ENCODE peak calls at places on chromosome 16, in five cellular contexts. P is colonic mucosa, E is AG04450, Z is GM23248, S is Panc1. Y is an unnamed sample. For H3K9me3, the result is how much of the 10 kb centered on the place peaks cover.

GRCh38 chr16:30368122-30368791 is 2.0 kb downstream of the TBC1D10B start:
- DNase-seq in Z (peak), S (no peak), E (no peak), P (no peak), Y (peak)

GRCh38 chr16:12538667-12539081 is 265.0 kb downstream of the CPPED1 start:
- DNase-seq in E (no peak), Z (no peak), S (no peak), P (no peak), Y (no peak)

GRCh38 chr16:84788968-84789371 is 30.8 kb upstream of the CRISPLD2 start:
- DNase-seq in E (no peak), S (no peak), Z (peak), P (no peak), Y (no peak)

GRCh38 chr16:66399930-66400329 is 27.2 kb upstream of the BEAN1 start:
- DNase-seq in P (no peak), Z (peak), E (no peak), S (no peak), Y (no peak)

GRCh38 chr16:15523092-15523541 is 88.7 kb downstream of the BMERB1 start:
- DNase-seq in E (no peak), Z (no peak), P (peak), S (no peak), Y (no peak)

GRCh38 chr16:85788819-85789218 is 10.5 kb downstream of the EMC8 start:
- DNase-seq in P (no peak), E (no peak), S (no peak), Z (no peak), Y (no peak)

GRCh38 chr16:78551487-78552085 is 452.1 kb downstream of the WWOX start:
- DNase-seq in P (no peak), E (no peak), S (no peak), Z (no peak), Y (no peak)

GRCh38 chr16:14564881-14565687 is 65.0 kb downstream of the PARN start:
- DNase-seq in P (no peak), Z (peak), E (no peak), S (no peak), Y (no peak)

GRCh38 chr16:77873066-77873465 is 84.7 kb downstream of the VAT1L start:
- DNase-seq in P (no peak), E (no peak), Z (no peak), S (no peak), Y (no peak)

GRCh38 chr16:54931041-54931756 is 534 bp downstream of the IRX5 start:
- DNase-seq in S (no peak), Z (peak), E (no peak), P (no peak), Y (peak)

GRCh38 chr16:64489449-64489848 is 632.4 kb downstream of the CDH11 start:
- DNase-seq in Z (no peak), S (no peak), P (no peak), E (no peak), Y (no peak)

GRCh38 chr16:65414284-65414984 is 292.6 kb upstream of the CDH11 start:
- DNase-seq in E (peak), P (no peak), S (no peak), Z (peak), Y (no peak)

GRCh38 chr16:69311533-69312388 is 611 bp downstream of the VPS4A start:
- DNase-seq in P (peak), S (no peak), Z (peak), E (no peak), Y (peak)

GRCh38 chr16:70370924-70371323 is 24.2 kb downstream of the DDX19A start:
- DNase-seq in Z (no peak), P (no peak), E (no peak), S (no peak), Y (no peak)

GRCh38 chr16:84726079-84726669 is 26.4 kb downstream of the USP10 start:
- DNase-seq in E (peak), P (peak), Z (peak), S (no peak), Y (peak)

GRCh38 chr16:1485847-1486496 is 2.8 kb downstream of the PTX4 start:
- DNase-seq in S (no peak), Z (no peak), P (no peak), E (no peak), Y (no peak)

GRCh38 chr16:1057252-1057932 is 15.2 kb upstream of the SSTR5 start:
- DNase-seq in S (no peak), E (no peak), Z (peak), P (peak), Y (peak)

GRCh38 chr16:84041881-84042280 is 714 bp downstream of the SLC38A8 start:
- DNase-seq in P (no peak), S (no peak), Z (no peak), E (no peak), Y (no peak)

GRCh38 chr16:22318690-22319358 is 21.6 kb downstream of the POLR3E start:
- DNase-seq in S (no peak), Z (peak), E (no peak), P (peak), Y (no peak)

GRCh38 chr16:3408561-3409197 is 7.7 kb downstream of the ZNF174 start:
- DNase-seq in Z (no peak), E (no peak), P (no peak), S (no peak), Y (no peak)
- H3K9me3 ChIP-seq in Z (under half), E (half or more), P (under half), S (half or more), Y (under half)

DNA sequence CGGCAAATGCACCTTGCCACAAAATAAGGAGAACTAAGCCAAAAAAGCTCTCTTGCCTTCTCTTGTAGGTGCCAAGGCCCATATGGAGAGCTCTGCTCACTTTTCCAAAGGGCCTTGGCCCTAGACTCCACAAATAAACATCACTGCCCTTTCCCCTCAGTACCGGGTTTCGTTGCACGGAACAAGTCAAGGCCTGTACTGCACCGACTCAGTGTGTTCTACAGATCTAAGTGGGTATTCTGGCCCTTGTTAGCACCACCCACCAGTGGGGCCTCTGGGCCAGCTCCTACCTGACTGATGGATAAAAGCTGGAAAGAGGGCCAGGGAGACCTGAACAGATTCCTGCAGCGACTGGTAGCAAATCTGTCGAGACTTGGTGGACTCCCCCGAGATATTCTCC is 43.7 kb upstream of the GSG1L start:
- DNase-seq in S (no peak), P (no peak), Z (no peak), E (no peak), Y (no peak)
- H3K27ac ChIP-seq in S (no peak), P (no peak), Z (no peak), E (no peak), Y (no peak)

DNA sequence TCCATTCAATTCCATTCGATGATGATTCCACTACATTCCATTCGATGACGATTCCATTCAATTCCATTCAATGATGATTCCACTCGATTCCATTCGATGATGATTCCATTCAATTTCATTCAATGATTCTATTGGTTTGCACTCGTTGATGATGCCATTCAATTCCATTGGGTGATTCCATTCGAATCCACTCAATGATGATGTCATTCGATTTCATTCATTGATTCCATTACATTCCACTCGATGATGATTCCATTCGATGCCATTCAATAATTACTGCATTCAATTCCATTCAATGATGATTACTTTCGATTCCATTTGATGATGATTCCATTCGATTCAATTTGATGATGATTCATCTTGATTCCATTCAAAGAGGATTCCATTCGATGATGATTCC is 1299.4 kb downstream of the TP53TG3F start:
- DNase-seq in Z (no peak), P (no peak), S (no peak), E (no peak), Y (no peak)
- H3K9me3 ChIP-seq in Z (under half), P (under half), S (under half), E (under half), Y (under half)

DNA sequence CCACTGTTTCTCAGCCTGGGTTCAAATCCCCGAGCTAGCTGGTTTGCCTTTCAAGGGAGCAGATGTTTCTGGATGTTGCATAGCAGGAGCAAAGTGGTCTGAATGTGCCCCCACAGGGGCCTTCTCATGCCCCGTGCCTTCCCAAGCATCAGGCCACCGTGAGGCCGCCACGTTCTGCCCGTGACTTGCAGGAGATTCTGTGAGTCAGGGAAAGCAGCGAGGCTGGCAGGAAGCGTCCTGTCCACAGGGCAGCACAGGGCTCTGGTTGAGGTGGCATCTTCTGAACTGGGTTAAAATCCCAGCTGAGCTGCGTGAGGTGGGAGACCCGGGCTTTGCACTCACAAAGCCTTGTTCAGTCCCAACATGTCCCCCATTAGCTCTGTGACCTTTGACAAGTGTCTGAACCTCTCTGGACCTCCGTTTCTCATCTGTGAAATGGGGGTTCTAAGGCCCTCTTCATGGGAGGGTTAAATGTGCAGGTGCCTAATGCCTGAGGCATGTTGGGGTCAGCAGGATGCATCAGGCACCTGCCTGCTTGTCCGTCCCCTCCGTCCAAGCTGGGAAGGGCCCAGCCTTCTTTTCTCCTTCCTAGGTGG is 94.8 kb upstream of the PLCG2 start:
- DNase-seq in Z (no peak), S (no peak), P (no peak), E (no peak), Y (no peak)
- H3K27ac ChIP-seq in Z (no peak), S (no peak), P (no peak), E (no peak), Y (no peak)

GRCh38 chr16:35690413-35690812 is 2231.0 kb downstream of the TP53TG3F start:
- DNase-seq in Z (no peak), S (no peak), E (no peak), P (no peak), Y (no peak)
- H3K9me3 ChIP-seq in Z (under half), S (under half), E (half or more), P (under half), Y (under half)

DNA sequence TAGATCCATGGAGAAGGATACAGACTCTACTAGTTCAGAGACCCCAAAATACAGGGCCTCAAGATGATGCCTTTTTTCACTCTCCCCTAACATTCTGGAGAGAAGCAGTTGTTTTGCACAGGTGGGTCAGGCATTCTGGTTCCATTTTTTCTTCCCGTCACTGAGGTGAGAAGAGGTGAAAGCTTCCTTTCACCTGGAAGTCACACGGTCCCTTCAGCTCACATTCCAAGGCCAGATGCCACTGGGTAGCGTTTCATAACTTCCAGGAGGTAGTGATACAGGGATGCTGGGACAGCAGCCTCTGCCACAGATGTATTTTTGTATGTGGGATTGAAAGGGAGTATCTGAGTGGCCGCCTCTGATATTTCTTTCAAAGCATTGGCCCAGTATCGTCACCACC is 1.9 kb downstream of the CDK10 start:
- DNase-seq in P (no peak), E (no peak), Z (no peak), S (no peak), Y (no peak)
- H3K27ac ChIP-seq in P (no peak), E (no peak), Z (no peak), S (no peak), Y (no peak)

GRCh38 chr16:3413730-3414379 is 12.8 kb downstream of the ZNF174 start:
- DNase-seq in P (no peak), S (no peak), Z (no peak), E (no peak), Y (peak)
- H3K9me3 ChIP-seq in P (under half), S (under half), Z (under half), E (half or more), Y (under half)

DNA sequence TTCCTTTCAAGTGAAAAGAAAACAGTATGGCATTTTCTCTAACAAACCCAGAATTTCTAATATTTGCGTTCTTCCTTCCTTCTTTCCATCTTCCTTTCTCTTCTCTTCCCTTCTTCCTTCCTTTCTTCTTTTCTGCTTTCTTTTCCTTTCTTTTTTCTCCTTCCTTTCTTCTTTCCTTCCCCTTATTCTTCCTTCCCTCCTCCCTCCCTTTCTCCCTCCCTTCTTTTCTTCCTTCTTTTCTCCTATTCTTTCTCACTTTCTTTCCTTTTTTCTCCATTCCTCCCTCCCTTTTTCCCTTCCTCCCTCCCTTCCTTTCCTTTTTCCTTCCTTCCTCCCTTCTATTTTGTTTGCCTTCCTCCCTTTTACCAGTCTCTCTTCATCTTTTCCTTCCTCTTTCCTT is 194.8 kb downstream of the SHCBP1 start:
- DNase-seq in S (no peak), E (no peak), Z (no peak), P (no peak), Y (no peak)
- H3K27ac ChIP-seq in S (no peak), E (no peak), Z (no peak), P (no peak), Y (no peak)

GRCh38 chr16:81700071-81700779 is 78.9 kb upstream of the PLCG2 start:
- DNase-seq in Z (no peak), S (no peak), E (no peak), P (no peak), Y (no peak)
- H3K9me3 ChIP-seq in Z (under half), S (under half), E (under half), P (under half), Y (under half)

GRCh38 chr16:53865492-53865863 is 161.5 kb downstream of the FTO start:
- DNase-seq in P (no peak), Z (peak), S (no peak), E (no peak), Y (no peak)

GRCh38 chr16:53863861-53864260 is 159.9 kb downstream of the FTO start:
- DNase-seq in Z (no peak), P (no peak), S (no peak), E (no peak), Y (no peak)

GRCh38 chr16:53859995-53860540 is 156.1 kb downstream of the FTO start:
- DNase-seq in E (no peak), Z (no peak), S (no peak), P (no peak), Y (no peak)

GRCh38 chr16:53866520-53866919 is 162.6 kb downstream of the FTO start:
- DNase-seq in E (no peak), P (no peak), S (no peak), Z (no peak), Y (no peak)

GRCh38 chr16:53864819-53865491 is 161.0 kb downstream of the FTO start:
- DNase-seq in P (no peak), E (no peak), S (no peak), Z (peak), Y (peak)
- H3K27ac ChIP-seq in P (peak), E (no peak), S (no peak), Z (peak), Y (peak)